ENCODE peak calls at places on chromosomes 4 and X, in five cellular contexts. T is NCI-H774, F is dorsolateral prefrontal cortex, U is endothelial cell, K is T-cell. R is an unnamed sample.

GRCh38 chrX:130081421-130082045 is 28.8 kb downstream of the ELF4 start:
- DNase-seq in U (no peak), K (no peak), T (no peak), F (no peak), R (no peak)

GRCh38 chr4:88286897-88287296 is 2.5 kb upstream of the PPM1K start:
- DNase-seq in U (no peak), F (no peak), K (no peak), T (no peak), R (no peak)

GRCh38 chrX:3345281-3346081 is 971 bp downstream of the MXRA5 start:
- DNase-seq in K (no peak), U (peak), T (no peak), F (no peak), R (no peak)

GRCh38 chr4:73922317-73922716 is 53.1 kb downstream of the CXCL1 start:
- DNase-seq in T (no peak), K (no peak), F (no peak), U (no peak), R (no peak)

GRCh38 chrX:52923781-52924241 is 26.7 kb downstream of the FAM156B start:
- DNase-seq in T (no peak), U (no peak), K (no peak), F (no peak), R (no peak)

GRCh38 chr4:24287096-24287495 is 297.3 kb downstream of the DHX15 start:
- DNase-seq in F (no peak), T (no peak), K (no peak), U (no peak), R (no peak)

GRCh38 chr4:1600211-1600780 is 83.8 kb downstream of the FAM53A start:
- DNase-seq in T (no peak), K (no peak), F (no peak), U (no peak), R (no peak)

GRCh38 chr4:30802622-30803323 is 82.6 kb downstream of the PCDH7 start:
- DNase-seq in T (no peak), K (no peak), F (no peak), U (no peak), R (no peak)

GRCh38 chrX:67545772-67546495 is 2.1 kb downstream of the AR start:
- DNase-seq in K (no peak), F (peak), U (peak), T (no peak), R (no peak)

R was measured in activated T-helper 2 cell treated with anti-CD3 and anti-CD28 coated beads, Interferon-gamma antibody, Interleukin-2, Interleukin-4, amounts not matched to agents 10 μg/mL and 5 μg/mL and 100 μg/mL, durations not matched to agents 14 hours and 24 hours and 36 hours.